ENCODE peak calls at places on chromosome 5, in eight cellular contexts. One of them, this sample, is unnamed.

GRCh38 chr5:30106596-30106995 is 1086.9 kb upstream of the CDH6 start:
- DNase-seq in mammary epithelial cell: no peak
- DNase-seq in AG09319: no peak
- DNase-seq in non-pigmented ciliary epithelial cell: no peak
- DNase-seq in NCI-H1092: no peak
- DNase-seq in substantia nigra: no peak
- DNase-seq in RKO: no peak
- DNase-seq in cardiac fibroblast: no peak
- DNase-seq in this sample: no peak

GRCh38 chr5:107968998-107969397 is 298.3 kb upstream of the EFNA5 start:
- DNase-seq in mammary epithelial cell: peak
- DNase-seq in AG09319: no peak
- DNase-seq in non-pigmented ciliary epithelial cell: peak
- DNase-seq in NCI-H1092: no peak
- DNase-seq in substantia nigra: no peak
- DNase-seq in RKO: no peak
- DNase-seq in cardiac fibroblast: peak
- DNase-seq in this sample: no peak

GRCh38 chr5:110727025-110727314 is 499 bp upstream of the TMEM232 start:
- DNase-seq in mammary epithelial cell: peak
- DNase-seq in AG09319: no peak
- DNase-seq in non-pigmented ciliary epithelial cell: no peak
- DNase-seq in NCI-H1092: no peak
- DNase-seq in substantia nigra: no peak
- DNase-seq in RKO: peak
- DNase-seq in cardiac fibroblast: no peak
- DNase-seq in this sample: no peak

GRCh38 chr5:24183941-24184340 is 460.8 kb downstream of the CDH10 start:
- DNase-seq in mammary epithelial cell: no peak
- DNase-seq in AG09319: no peak
- DNase-seq in non-pigmented ciliary epithelial cell: peak
- DNase-seq in NCI-H1092: no peak
- DNase-seq in substantia nigra: no peak
- DNase-seq in RKO: no peak
- DNase-seq in cardiac fibroblast: peak
- DNase-seq in this sample: no peak

GRCh38 chr5:172791291-172791690 is 20.3 kb upstream of the DUSP1 start:
- DNase-seq in mammary epithelial cell: no peak
- DNase-seq in AG09319: no peak
- DNase-seq in non-pigmented ciliary epithelial cell: no peak
- DNase-seq in NCI-H1092: no peak
- DNase-seq in substantia nigra: no peak
- DNase-seq in RKO: no peak
- DNase-seq in cardiac fibroblast: no peak
- DNase-seq in this sample: peak

GRCh38 chr5:172052454-172053236 is 46.2 kb upstream of the FBXW11 start:
- DNase-seq in mammary epithelial cell: no peak
- DNase-seq in AG09319: peak
- DNase-seq in non-pigmented ciliary epithelial cell: peak
- DNase-seq in NCI-H1092: no peak
- DNase-seq in substantia nigra: no peak
- DNase-seq in RKO: no peak
- DNase-seq in cardiac fibroblast: peak
- DNase-seq in this sample: no peak

GRCh38 chr5:90134892-90135291 is 274.7 kb downstream of the CETN3 start:
- DNase-seq in mammary epithelial cell: no peak
- DNase-seq in AG09319: no peak
- DNase-seq in non-pigmented ciliary epithelial cell: peak
- DNase-seq in NCI-H1092: no peak
- DNase-seq in substantia nigra: no peak
- DNase-seq in RKO: no peak
- DNase-seq in cardiac fibroblast: peak
- DNase-seq in this sample: peak

GRCh38 chr5:77015938-77016569 is 14.2 kb upstream of the AGGF1 start:
- DNase-seq in mammary epithelial cell: peak
- DNase-seq in AG09319: peak
- DNase-seq in non-pigmented ciliary epithelial cell: peak
- DNase-seq in NCI-H1092: no peak
- DNase-seq in substantia nigra: peak
- DNase-seq in RKO: peak
- DNase-seq in cardiac fibroblast: peak
- DNase-seq in this sample: peak

GRCh38 chr5:37532976-37533740 is 154.0 kb downstream of the WDR70 start:
- DNase-seq in mammary epithelial cell: peak
- DNase-seq in AG09319: no peak
- DNase-seq in non-pigmented ciliary epithelial cell: no peak
- DNase-seq in NCI-H1092: no peak
- DNase-seq in substantia nigra: no peak
- DNase-seq in RKO: no peak
- DNase-seq in cardiac fibroblast: no peak
- DNase-seq in this sample: no peak

GRCh38 chr5:17203329-17204132 is 13.9 kb upstream of the BASP1 start:
- DNase-seq in mammary epithelial cell: peak
- DNase-seq in AG09319: peak
- DNase-seq in non-pigmented ciliary epithelial cell: no peak
- DNase-seq in NCI-H1092: peak
- DNase-seq in substantia nigra: peak
- DNase-seq in RKO: peak
- DNase-seq in cardiac fibroblast: peak
- DNase-seq in this sample: peak

GRCh38 chr5:139658501-139658927 is 10.4 kb downstream of the CXXC5 start:
- DNase-seq in mammary epithelial cell: no peak
- DNase-seq in AG09319: no peak
- DNase-seq in non-pigmented ciliary epithelial cell: no peak
- DNase-seq in NCI-H1092: no peak
- DNase-seq in substantia nigra: no peak
- DNase-seq in RKO: no peak
- DNase-seq in cardiac fibroblast: peak
- DNase-seq in this sample: peak

GRCh38 chr5:134958755-134959154 is 9.0 kb upstream of the CATSPER3 start:
- DNase-seq in mammary epithelial cell: no peak
- DNase-seq in AG09319: no peak
- DNase-seq in non-pigmented ciliary epithelial cell: no peak
- DNase-seq in NCI-H1092: no peak
- DNase-seq in substantia nigra: no peak
- DNase-seq in RKO: no peak
- DNase-seq in cardiac fibroblast: no peak
- DNase-seq in this sample: no peak

GRCh38 chr5:95718203-95718602 is 12.9 kb upstream of the RHOBTB3 start:
- DNase-seq in mammary epithelial cell: peak
- DNase-seq in AG09319: no peak
- DNase-seq in non-pigmented ciliary epithelial cell: no peak
- DNase-seq in NCI-H1092: no peak
- DNase-seq in substantia nigra: no peak
- DNase-seq in RKO: no peak
- DNase-seq in cardiac fibroblast: no peak
- DNase-seq in this sample: no peak

GRCh38 chr5:115842089-115842881 is 550 bp downstream of the AP3S1 start:
- DNase-seq in mammary epithelial cell: peak
- DNase-seq in AG09319: no peak
- DNase-seq in non-pigmented ciliary epithelial cell: no peak
- DNase-seq in NCI-H1092: peak
- DNase-seq in substantia nigra: no peak
- DNase-seq in RKO: peak
- DNase-seq in cardiac fibroblast: no peak
- DNase-seq in this sample: peak

GRCh38 chr5:160209917-160210316 is 19.4 kb upstream of the FABP6 start:
- DNase-seq in mammary epithelial cell: peak
- DNase-seq in AG09319: no peak
- DNase-seq in non-pigmented ciliary epithelial cell: no peak
- DNase-seq in NCI-H1092: no peak
- DNase-seq in substantia nigra: no peak
- DNase-seq in RKO: no peak
- DNase-seq in cardiac fibroblast: no peak
- DNase-seq in this sample: no peak

GRCh38 chr5:111741270-111741669 is 15.7 kb downstream of the NREP start:
- DNase-seq in mammary epithelial cell: no peak
- DNase-seq in AG09319: no peak
- DNase-seq in non-pigmented ciliary epithelial cell: no peak
- DNase-seq in NCI-H1092: no peak
- DNase-seq in substantia nigra: no peak
- DNase-seq in RKO: no peak
- DNase-seq in cardiac fibroblast: no peak
- DNase-seq in this sample: peak

GRCh38 chr5:42360061-42360460 is 63.2 kb upstream of the GHR start:
- DNase-seq in mammary epithelial cell: peak
- DNase-seq in AG09319: no peak
- DNase-seq in non-pigmented ciliary epithelial cell: peak
- DNase-seq in NCI-H1092: no peak
- DNase-seq in substantia nigra: no peak
- DNase-seq in RKO: peak
- DNase-seq in cardiac fibroblast: peak
- DNase-seq in this sample: peak

GRCh38 chr5:178106086-178106485 is 7.2 kb upstream of the N4BP3 start:
- DNase-seq in mammary epithelial cell: no peak
- DNase-seq in AG09319: no peak
- DNase-seq in non-pigmented ciliary epithelial cell: no peak
- DNase-seq in NCI-H1092: no peak
- DNase-seq in substantia nigra: no peak
- DNase-seq in RKO: no peak
- DNase-seq in cardiac fibroblast: no peak
- DNase-seq in this sample: no peak

GRCh38 chr5:125558466-125558865 is 812.0 kb upstream of the ZNF608 start:
- DNase-seq in mammary epithelial cell: peak
- DNase-seq in AG09319: no peak
- DNase-seq in non-pigmented ciliary epithelial cell: no peak
- DNase-seq in NCI-H1092: no peak
- DNase-seq in substantia nigra: no peak
- DNase-seq in RKO: no peak
- DNase-seq in cardiac fibroblast: peak
- DNase-seq in this sample: no peak

GRCh38 chr5:41956943-41957342 is 31.9 kb downstream of the FBXO4 start:
- DNase-seq in mammary epithelial cell: no peak
- DNase-seq in AG09319: no peak
- DNase-seq in non-pigmented ciliary epithelial cell: no peak
- DNase-seq in NCI-H1092: no peak
- DNase-seq in substantia nigra: no peak
- DNase-seq in RKO: no peak
- DNase-seq in cardiac fibroblast: no peak
- DNase-seq in this sample: no peak

This sample was measured in left kidney.